ENCODE peak calls at places on chromosomes 6 and 20, in nine cellular contexts. X is stimulated activated CD4-positive, alpha-beta T cell treated with anti-CD3 and anti-CD28 coated beads, Interleukin-15, amount 100 ng/mL, for 1 hour; P is SK-N-SH; N is H1; U is stomach; K is NCI-H1436; Y is NCI-H446 treated with DMSO at 0.1 percent for 48 hours; G is stimulated activated naive B cell treated with anti-CD40 and anti-IgM and Interleukin-4, amounts not matched to agents 10 μg/mL and 1 μg/mL and 100 μg/mL, for 72 hours; Q is neural crest cell. M is an unnamed sample.

GRCh38 chr6:39215640-39216158 is 13.6 kb downstream of the KCNK5 start:
- DNase-seq in X (no peak), P (no peak), N (no peak), U (no peak), K (no peak), Y (no peak), G (no peak), Q (no peak), M (no peak)

GRCh38 chr20:2920473-2920872 is 47.2 kb downstream of the PTPRA start:
- DNase-seq in X (no peak), P (no peak), N (no peak), U (no peak), K (no peak), Y (no peak), G (no peak), Q (no peak), M (no peak)

GRCh38 chr6:119201486-119201885 is 123.0 kb upstream of the FAM184A start:
- DNase-seq in X (no peak), P (no peak), N (no peak), U (no peak), K (no peak), Y (no peak), G (no peak), Q (no peak), M (no peak)

GRCh38 chr20:58528412-58528811 is 13.2 kb upstream of the APCDD1L start:
- DNase-seq in X (no peak), P (no peak), N (no peak), U (no peak), K (no peak), Y (no peak), G (no peak), Q (no peak), M (no peak)

GRCh38 chr6:123316733-123317323 is 319.9 kb downstream of the TRDN start:
- DNase-seq in X (no peak), P (peak; percentile 0), N (no peak), U (no peak), K (no peak), Y (no peak), G (no peak), Q (no peak), M (no peak)

GRCh38 chr20:1302578-1303541 is 26.1 kb downstream of the SDCBP2 start:
- DNase-seq in X (no peak), P (no peak), N (no peak), U (no peak), K (no peak), Y (no peak), G (no peak), Q (no peak), M (no peak)

GRCh38 chr6:48881551-48881950 is 581.5 kb downstream of the MMUT start:
- DNase-seq in X (no peak), P (no peak), N (no peak), U (no peak), K (no peak), Y (no peak), G (no peak), Q (no peak), M (no peak)

GRCh38 chr6:117920493-117920845 is 13.4 kb downstream of the SLC35F1 start:
- DNase-seq in X (no peak), P (no peak), N (no peak), U (no peak), K (no peak), Y (no peak), G (no peak), Q (no peak), M (no peak)

GRCh38 chr6:43716099-43716498 is 28.5 kb upstream of the MRPS18A start:
- DNase-seq in X (no peak), P (peak; percentile 67), N (no peak), U (no peak), K (no peak), Y (peak; percentile 75), G (no peak), Q (no peak), M (no peak)

GRCh38 chr6:11845664-11846577 is 67.3 kb upstream of the ADTRP start:
- DNase-seq in X (no peak), P (no peak), N (no peak), U (no peak), K (no peak), Y (no peak), G (no peak), Q (no peak), M (no peak)

M was measured in GM04504.